ENCODE peak calls at places on chromosomes 7 and 10, in six cellular contexts. V, W, D, Q, G and X are unnamed samples.

GRCh38 chr7:149666360-149666905 is 107.0 kb downstream of the ZNF467 start:
- DNase-seq in V (no peak), W (no peak), D (no peak), Q (no peak), G (no peak), X (no peak)

GRCh38 chr10:36367362-36367761 is 725.3 kb upstream of the FZD8 start:
- DNase-seq in V (no peak), W (no peak), D (no peak), Q (no peak), G (no peak), X (no peak)

GRCh38 chr10:28217848-28218247 is 85.0 kb downstream of the MPP7 start:
- DNase-seq in V (peak; percentile 77), W (no peak), D (no peak), Q (peak; percentile 84), G (no peak), X (no peak)

GRCh38 chr7:75966209-75966961 is 28.0 kb downstream of the TMEM120A start:
- DNase-seq in V (no peak), W (no peak), D (no peak), Q (no peak), G (no peak), X (no peak)

GRCh38 chr7:112882506-112882905 is 92.3 kb upstream of the TMEM168 start:
- DNase-seq in V (no peak), W (no peak), D (peak; percentile 66), Q (no peak), G (no peak), X (no peak)

GRCh38 chr10:130571674-130572073 is 435.5 kb downstream of the GLRX3 start:
- DNase-seq in V (no peak), W (no peak), D (no peak), Q (no peak), G (no peak), X (no peak)

GRCh38 chr7:127900735-127901685 is 130.2 kb downstream of the LRRC4 start:
- DNase-seq in V (no peak), W (no peak), D (peak; percentile 45), Q (no peak), G (no peak), X (no peak)

GRCh38 chr7:1679326-1679965 is 9.4 kb downstream of the ELFN1 start:
- DNase-seq in V (no peak), W (no peak), D (no peak), Q (no peak), G (no peak), X (no peak)

GRCh38 chr10:46329690-46330016 is 42.9 kb downstream of the ANTXRL start:
- DNase-seq in V (no peak), W (no peak), D (no peak), Q (no peak), G (no peak), X (no peak)

GRCh38 chr10:133388973-133389818 is 4.8 kb upstream of the MTG1 start:
- DNase-seq in V (no peak), W (no peak), D (peak; percentile 75), Q (no peak), G (no peak), X (no peak)

GRCh38 chr7:50696810-50697582 is 85.7 kb downstream of the GRB10 start:
- DNase-seq in V (no peak), W (no peak), D (peak; percentile 46), Q (no peak), G (peak; percentile 89), X (no peak)

GRCh38 chr10:83677795-83678194 is 461.5 kb upstream of the GHITM start:
- DNase-seq in V (no peak), W (no peak), D (no peak), Q (no peak), G (no peak), X (no peak)

GRCh38 chr7:1275685-1276424 is 43.2 kb downstream of the UNCX start:
- DNase-seq in V (no peak), W (peak; percentile 33), D (no peak), Q (no peak), G (no peak), X (no peak)

GRCh38 chr7:36037121-36037662 is 115.9 kb upstream of the EEPD1 start:
- DNase-seq in V (no peak), W (peak; percentile 8), D (no peak), Q (no peak), G (peak; percentile 3), X (peak; percentile 71)

GRCh38 chr7:116426428-116427156 is 72.9 kb upstream of the CAV2 start:
- DNase-seq in V (peak; percentile 16), W (no peak), D (no peak), Q (no peak), G (peak; percentile 42), X (no peak)

GRCh38 chr10:100867564-100867963 is 45.2 kb upstream of the SLF2 start:
- DNase-seq in V (no peak), W (no peak), D (no peak), Q (no peak), G (no peak), X (no peak)

GRCh38 chr7:106365252-106366005 is 80.6 kb upstream of the NAMPT start:
- DNase-seq in V (no peak), W (no peak), D (no peak), Q (no peak), G (peak; percentile 77), X (no peak)

GRCh38 chr7:135704074-135704473 is 23.9 kb downstream of the SLC13A4 start:
- DNase-seq in V (no peak), W (no peak), D (no peak), Q (no peak), G (peak; percentile 55), X (no peak)

GRCh38 chr10:15898046-15898445 is 37.7 kb upstream of the MINDY3 start:
- DNase-seq in V (no peak), W (no peak), D (peak; percentile 80), Q (no peak), G (peak; percentile 4), X (no peak)

GRCh38 chr7:77459311-77459726 is 43.2 kb upstream of the GSAP start:
- DNase-seq in V (no peak), W (no peak), D (no peak), Q (no peak), G (no peak), X (no peak)

GRCh38 chr10:99484626-99485581 is 47.8 kb upstream of the NKX2-3 start:
- DNase-seq in V (no peak), W (no peak), D (no peak), Q (no peak), G (no peak), X (no peak)

GRCh38 chr10:31075434-31075833 is 43.8 kb upstream of the ZNF438 start:
- DNase-seq in V (peak; percentile 83), W (no peak), D (no peak), Q (peak; percentile 91), G (no peak), X (no peak)

GRCh38 chr10:32239770-32240169 is 107.2 kb downstream of the EPC1 start:
- DNase-seq in V (no peak), W (no peak), D (no peak), Q (peak; percentile 40), G (no peak), X (no peak)

GRCh38 chr7:108529341-108529740 is 3.4 kb upstream of the PNPLA8 start:
- DNase-seq in V (no peak), W (peak; percentile 18), D (no peak), Q (no peak), G (no peak), X (no peak)

GRCh38 chr10:109934958-109935793 is 11.9 kb upstream of the XPNPEP1 start:
- DNase-seq in V (no peak), W (no peak), D (peak; percentile 46), Q (peak; percentile 24), G (no peak), X (no peak)

GRCh38 chr7:91212592-91212991 is 51.6 kb upstream of the FZD1 start:
- DNase-seq in V (no peak), W (no peak), D (no peak), Q (no peak), G (no peak), X (no peak)

GRCh38 chr10:114061794-114062193 is 18.1 kb downstream of the ADRB1 start:
- DNase-seq in V (no peak), W (no peak), D (no peak), Q (no peak), G (no peak), X (no peak)

GRCh38 chr7:12729112-12729511 is 41.7 kb downstream of the ARL4A start:
- DNase-seq in V (no peak), W (peak; percentile 89), D (peak; percentile 2), Q (no peak), G (peak; percentile 95), X (peak; percentile 53)

GRCh38 chr10:53997953-53998352 is 803.1 kb downstream of the PCDH15 start:
- DNase-seq in V (no peak), W (no peak), D (peak; percentile 79), Q (no peak), G (no peak), X (no peak)

GRCh38 chr10:3048114-3049019 is 19.0 kb upstream of the PFKP start:
- DNase-seq in V (no peak), W (no peak), D (no peak), Q (no peak), G (no peak), X (no peak)

GRCh38 chr10:80705899-80706298 is 168.2 kb downstream of the SH2D4B start:
- DNase-seq in V (no peak), W (no peak), D (no peak), Q (no peak), G (no peak), X (no peak)

GRCh38 chr10:28903716-28904115 is 226.4 kb downstream of the BAMBI start:
- DNase-seq in V (no peak), W (no peak), D (no peak), Q (no peak), G (no peak), X (no peak)

GRCh38 chr10:6498771-6499170 is 81.3 kb downstream of the PRKCQ start:
- DNase-seq in V (no peak), W (no peak), D (peak; percentile 72), Q (no peak), G (no peak), X (no peak)

GRCh38 chr10:34495938-34496337 is 319.2 kb downstream of the PARD3 start:
- DNase-seq in V (no peak), W (no peak), D (no peak), Q (no peak), G (peak; percentile 19), X (no peak)

GRCh38 chr7:151123485-151124204 is 37.4 kb downstream of the AGAP3 start:
- DNase-seq in V (peak; percentile 33), W (peak; percentile 66), D (peak; percentile 83), Q (no peak), G (peak; percentile 91), X (peak; percentile 53)